ENCODE peak calls at places on chromosome 22, in nine cellular contexts. T, Q, J, R, X, N, B, U and C are unnamed samples.

GRCh38 chr22:23832226-23833016 is 6.4 kb downstream of the DERL3 start:
- DNase-seq in J (no peak), B (no peak), U (no peak), R (no peak), N (no peak), X (no peak), T (no peak), Q (no peak), C (no peak)

GRCh38 chr22:31474743-31475142 is 14.9 kb downstream of the EIF4ENIF1 start:
- DNase-seq in N (no peak), J (peak), B (peak), R (no peak), Q (no peak), U (no peak), T (no peak), X (no peak), C (no peak)

GRCh38 chr22:17501679-17502285 is 61.5 kb upstream of the SLC25A18 start:
- DNase-seq in N (no peak), J (peak), U (peak), Q (no peak), X (no peak), T (peak), B (peak), R (no peak), C (peak)

GRCh38 chr22:44664149-44664548 is 37.9 kb upstream of the PRR5 start:
- DNase-seq in X (no peak), T (no peak), J (peak), U (no peak), N (peak), B (peak), Q (peak), R (peak), C (no peak)

GRCh38 chr22:49258107-49259010 is 569.3 kb downstream of the BRD1 start:
- DNase-seq in X (no peak), T (no peak), B (no peak), J (no peak), N (no peak), Q (no peak), R (no peak), U (no peak), C (peak)

GRCh38 chr22:36744413-36744765 is 31.5 kb downstream of the IFT27 start:
- DNase-seq in N (no peak), J (no peak), T (no peak), Q (no peak), X (no peak), R (no peak), B (no peak), U (no peak), C (peak)

GRCh38 chr22:37569009-37569920 is 9.0 kb downstream of the CDC42EP1 start:
- DNase-seq in T (no peak), X (no peak), R (no peak), N (peak), U (no peak), Q (peak), B (no peak), J (no peak), C (peak)

GRCh38 chr22:37581534-37581933 is 1.6 kb upstream of the LGALS2 start:
- DNase-seq in N (peak), R (peak), X (no peak), Q (no peak), J (no peak), B (no peak), U (no peak), T (no peak), C (no peak)

GRCh38 chr22:47631571-47632102 is 869.2 kb downstream of the TBC1D22A start:
- DNase-seq in U (no peak), X (no peak), R (no peak), J (no peak), B (no peak), Q (no peak), N (no peak), T (no peak), C (no peak)

GRCh38 chr22:43042101-43042780 is 27.3 kb upstream of the PACSIN2 start:
- DNase-seq in Q (no peak), N (no peak), T (no peak), X (no peak), J (no peak), B (peak), R (no peak), U (peak), C (no peak)

GRCh38 chr22:30650508-30651116 is 15.0 kb downstream of the SLC35E4 start:
- DNase-seq in R (no peak), X (no peak), U (no peak), B (no peak), Q (peak), J (no peak), N (peak), T (peak), C (no peak)

GRCh38 chr22:32677876-32678275 is 123.6 kb upstream of the TIMP3 start:
- DNase-seq in B (no peak), U (no peak), N (no peak), X (no peak), J (no peak), R (no peak), Q (no peak), T (no peak), C (no peak)

GRCh38 chr22:24950272-24950902 is 2.1 kb upstream of the KIAA1671 start:
- DNase-seq in X (no peak), U (peak), B (no peak), Q (no peak), R (no peak), N (no peak), T (no peak), J (peak), C (peak)

GRCh38 chr22:23070418-23071162 is at the start of gene GNAZ:
- DNase-seq in T (peak), J (no peak), N (no peak), Q (no peak), R (peak), X (no peak), U (peak), B (no peak), C (peak)

GRCh38 chr22:48490513-48491411 is 1336.9 kb downstream of the BRD1 start:
- DNase-seq in B (no peak), R (no peak), Q (no peak), J (no peak), N (no peak), T (no peak), U (peak), X (no peak), C (peak)

GRCh38 chr22:33657670-33658069 is 262.6 kb downstream of the LARGE1 start:
- DNase-seq in T (no peak), B (no peak), U (no peak), X (no peak), J (no peak), N (no peak), R (no peak), Q (no peak), C (no peak)

GRCh38 chr22:37370306-37370979 is 56.8 kb downstream of the ELFN2 start:
- DNase-seq in R (peak), N (no peak), T (no peak), J (no peak), B (no peak), X (no peak), Q (no peak), U (no peak), C (no peak)

GRCh38 chr22:36135306-36135705 is 25.2 kb downstream of the APOL3 start:
- DNase-seq in R (no peak), N (no peak), B (no peak), U (no peak), T (no peak), J (no peak), Q (no peak), X (no peak), C (no peak)

GRCh38 chr22:17540481-17540880 is 22.8 kb upstream of the SLC25A18 start:
- DNase-seq in T (peak), U (no peak), X (no peak), R (no peak), B (no peak), J (no peak), Q (no peak), N (no peak), C (peak)

GRCh38 chr22:19663286-19663815 is 51.0 kb upstream of the SEPTIN5 start:
- DNase-seq in N (no peak), T (no peak), J (peak), X (no peak), B (peak), Q (no peak), U (no peak), R (peak), C (no peak)

GRCh38 chr22:44246615-44247326 is 66.0 kb downstream of the SHISAL1 start:
- DNase-seq in Q (no peak), J (no peak), U (no peak), T (no peak), X (no peak), B (no peak), R (no peak), N (no peak), C (no peak)

GRCh38 chr22:24727218-24727851 is 47.2 kb downstream of the PIWIL3 start:
- DNase-seq in Q (no peak), U (no peak), B (peak), N (no peak), T (no peak), R (no peak), X (no peak), J (peak), C (no peak)

GRCh38 chr22:30770716-30771115 is 76.0 kb downstream of the OSBP2 start:
- DNase-seq in B (no peak), N (no peak), Q (no peak), U (no peak), R (no peak), J (no peak), X (no peak), T (no peak), C (no peak)